ENCODE peak calls at places on chromosomes 6 and 20, in nine cellular contexts. R is tibial artery, W is Peyer's patch, M is stomach, V is neural progenitor cell, I is fibroblast of lung, C is kidney, S is right lobe of liver, Y is colonic mucosa. J is an unnamed sample.

GRCh38 chr6:47483516-47483852 is 5.9 kb downstream of the CD2AP start:
- DNase-seq in M (no peak), S (no peak), R (no peak), W (no peak), V (no peak), C (no peak), I (no peak), Y (no peak), J (no peak)

GRCh38 chr6:115945306-115945705 is 115.4 kb downstream of the FRK start:
- DNase-seq in V (no peak), C (no peak), I (no peak), M (no peak), S (no peak), R (no peak), Y (no peak), W (no peak), J (no peak)

GRCh38 chr6:3316363-3316762 is 57.6 kb downstream of the PSMG4 start:
- DNase-seq in V (no peak), Y (no peak), S (no peak), R (peak; percentile 33), I (no peak), M (peak; percentile 11), W (no peak), C (no peak), J (no peak)

GRCh38 chr6:79538481-79538971 is 1.3 kb upstream of the LCA5 start:
- DNase-seq in R (no peak), M (no peak), W (no peak), V (peak; percentile 20), Y (no peak), C (no peak), I (peak; percentile 25), S (no peak), J (no peak)

GRCh38 chr6:90502866-90503407 is 83.9 kb downstream of the MAP3K7 start:
- DNase-seq in Y (no peak), R (no peak), M (no peak), C (no peak), I (no peak), V (peak; percentile 71), W (no peak), S (no peak), J (no peak)

GRCh38 chr6:27139753-27140522 is 107.6 kb upstream of the PRSS16 start:
- DNase-seq in W (no peak), Y (peak; percentile 46), S (no peak), R (no peak), C (no peak), M (no peak), V (no peak), I (peak; percentile 47), J (no peak)

GRCh38 chr6:143575440-143575839 is 63.9 kb upstream of the FUCA2 start:
- DNase-seq in S (no peak), I (peak; percentile 89), W (no peak), V (peak; percentile 76), R (peak; percentile 76), M (peak; percentile 37), Y (peak; percentile 63), C (no peak), J (no peak)

GRCh38 chr6:142698751-142699150 is 246.2 kb downstream of the HIVEP2 start:
- DNase-seq in V (no peak), R (no peak), S (no peak), Y (no peak), M (no peak), W (no peak), C (no peak), I (no peak), J (no peak)

GRCh38 chr6:161954077-161954476 is 680.2 kb upstream of the AGPAT4 start:
- DNase-seq in C (no peak), W (no peak), V (no peak), M (no peak), I (no peak), Y (no peak), S (no peak), R (no peak), J (no peak)

GRCh38 chr6:118252474-118252873 is 295.6 kb upstream of the PLN start:
- DNase-seq in S (no peak), C (no peak), I (no peak), Y (no peak), V (no peak), M (no peak), R (no peak), W (no peak), J (no peak)

GRCh38 chr20:19244291-19244690 is 31.8 kb downstream of the SLC24A3 start:
- DNase-seq in Y (no peak), C (no peak), S (no peak), I (no peak), M (no peak), R (no peak), V (no peak), W (no peak), J (no peak)

GRCh38 chr6:3908961-3909360 is 59.8 kb downstream of the FAM50B start:
- DNase-seq in V (no peak), I (no peak), M (no peak), S (no peak), C (no peak), R (no peak), Y (no peak), W (no peak), J (no peak)

GRCh38 chr6:143195349-143195845 is 134.7 kb downstream of the AIG1 start:
- DNase-seq in S (no peak), R (peak; percentile 70), V (no peak), W (no peak), I (no peak), M (no peak), C (peak; percentile 71), Y (no peak), J (no peak)

GRCh38 chr6:169723991-169724553 is at the start of gene PHF10:
- DNase-seq in M (peak; percentile 33), I (peak; percentile 28), R (peak; percentile 56), C (peak; percentile 82), S (peak; percentile 54), W (peak; percentile 54), V (peak; percentile 91), Y (peak; percentile 22), J (peak; percentile 41)

GRCh38 chr20:61251529-61252393 is at the start of gene CDH4:
- DNase-seq in R (no peak), Y (no peak), I (peak; percentile 19), W (peak; percentile 33), M (no peak), C (no peak), S (no peak), V (peak; percentile 84), J (no peak)

GRCh38 chr6:118469468-118469867 is 78.6 kb upstream of the PLN start:
- DNase-seq in M (no peak), R (no peak), C (no peak), I (peak; percentile 54), S (peak; percentile 21), W (no peak), Y (no peak), V (no peak), J (no peak)

GRCh38 chr6:156389296-156389695 is 387.9 kb upstream of the ARID1B start:
- DNase-seq in M (no peak), R (no peak), V (no peak), S (no peak), C (no peak), I (no peak), Y (no peak), W (no peak), J (no peak)

GRCh38 chr6:53979468-53980067 is 131.7 kb upstream of the MLIP start:
- DNase-seq in Y (no peak), S (no peak), V (peak; percentile 60), R (no peak), I (peak; percentile 69), W (no peak), C (no peak), M (no peak), J (no peak)

GRCh38 chr6:63597142-63598000 is 25.1 kb downstream of the LOC128125822 start:
- DNase-seq in W (no peak), C (no peak), R (no peak), S (no peak), V (no peak), I (no peak), Y (no peak), M (no peak), J (no peak)

DNA sequence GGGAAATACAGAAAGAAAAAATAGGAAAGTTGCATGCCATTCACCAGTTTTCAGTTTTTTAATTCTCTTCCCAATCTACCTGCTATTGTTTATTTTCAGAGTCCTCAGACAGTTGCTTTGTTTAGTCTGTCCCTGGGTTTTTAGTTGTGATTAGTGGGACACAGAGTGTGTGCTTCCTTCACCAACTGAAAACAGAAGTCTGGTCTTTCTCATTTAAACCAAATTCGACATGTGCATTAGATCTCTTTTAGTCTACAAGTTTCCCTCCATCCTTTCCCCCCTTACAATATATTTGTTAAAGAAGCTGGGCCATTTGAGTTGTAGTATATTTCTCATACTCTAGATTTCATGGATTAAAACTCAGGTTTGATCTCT is 58.7 kb upstream of the STMND1 start:
- DNase-seq in R (no peak), S (no peak), V (no peak), I (no peak), Y (no peak), W (no peak), M (no peak), C (no peak), J (no peak)
- TF ChIP-seq CTCF in R (no peak), S (no peak), V (no peak), I (no peak), Y (no peak), W (no peak), M (no peak), C (no peak), J (no peak)

DNA sequence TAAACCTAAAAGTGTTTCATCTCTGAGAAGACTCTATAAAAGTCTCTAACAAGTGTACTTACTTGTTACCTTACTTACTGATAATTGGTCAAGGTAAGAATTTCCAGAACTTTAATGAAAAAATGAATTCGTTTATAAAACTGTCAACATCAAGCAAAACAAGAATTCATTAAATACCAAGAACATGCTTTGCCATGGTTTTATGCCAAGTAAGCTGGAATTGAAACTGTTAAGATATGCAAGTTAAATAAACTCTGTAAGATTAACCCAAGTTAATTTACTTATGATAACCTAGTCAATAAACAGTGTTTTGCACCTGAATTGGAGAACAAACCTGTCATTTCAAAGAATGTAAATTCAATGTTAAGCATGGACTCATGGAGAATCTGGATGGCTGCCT is 17.1 kb upstream of the DEFB113 start:
- DNase-seq in R (no peak), V (no peak), W (no peak), C (no peak), M (no peak), I (no peak), Y (no peak), S (no peak), J (no peak)
- H3K4me3 ChIP-seq in R (no peak overlapping the region), V (no peak overlapping the region), W (no peak overlapping the region), C (no peak overlapping the region), M (no peak overlapping the region), I (no peak overlapping the region), Y (no peak overlapping the region), S (no peak overlapping the region), J (no peak overlapping the region)

DNA sequence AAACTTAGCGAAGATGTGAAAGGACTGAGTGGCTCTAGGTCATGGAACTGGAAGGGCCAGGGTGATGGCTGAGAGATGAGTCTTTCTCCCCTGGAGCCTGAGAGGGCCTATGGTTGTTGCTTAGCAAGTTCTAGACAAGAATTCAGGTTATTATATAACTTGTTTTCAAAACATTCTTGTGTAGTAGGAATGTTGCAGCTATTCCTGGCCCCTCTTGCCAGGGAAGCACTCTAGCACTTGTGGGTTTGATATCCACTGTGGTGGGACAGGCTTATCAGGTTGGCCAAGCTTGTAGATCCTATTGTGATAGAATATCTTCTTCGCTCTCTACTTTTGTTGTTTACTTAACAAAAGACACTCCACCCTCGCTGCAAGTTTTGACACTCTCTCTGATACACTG is 211.8 kb upstream of the CITED2 start:
- DNase-seq in Y (no peak), S (no peak), M (no peak), C (no peak), W (no peak), R (no peak), V (no peak), I (no peak), J (no peak)
- H3K4me1 ChIP-seq in Y (no peaks in the 10 kb centered on the region), S (no peaks in the 10 kb centered on the region), M (peaks cover 36% of the 10 kb centered on the region), C (peaks cover 6% of the 10 kb centered on the region), W (peaks cover 30% of the 10 kb centered on the region), R (peaks cover 16% of the 10 kb centered on the region), V (peaks cover 38% of the 10 kb centered on the region), I (peaks cover 17% of the 10 kb centered on the region), J (peaks cover 22% of the 10 kb centered on the region)

GRCh38 chr6:96948631-96949030 is 24.1 kb downstream of the KLHL32 start:
- DNase-seq in R (no peak), W (no peak), Y (no peak), C (no peak), I (no peak), S (no peak), M (no peak), V (no peak), J (no peak)
- TF ChIP-seq CTCF in R (no peak), W (no peak), Y (no peak), C (no peak), I (no peak), S (no peak), M (no peak), V (no peak), J (no peak)

J was measured in pancreas.